ENCODE peak calls at places on chromosomes 5 and 9, in ten cellular contexts. G, F, Z, Y, Q, K, B, H, C and D are unnamed samples.
A peak's percentile ranks its signal among the peaks of the same experiment; 100 is the strongest.

GRCh38 chr9:87428659-87429058 is 69.0 kb upstream of the DAPK1 start:
- DNase-seq in G (no peak), F (no peak), Z (no peak), Y (no peak), Q (no peak), K (no peak), B (no peak), H (no peak), C (no peak), D (peak; percentile 34)

GRCh38 chr5:144141581-144141980 is 28.9 kb downstream of the YIPF5 start:
- DNase-seq in G (no peak), F (no peak), Z (no peak), Y (no peak), Q (no peak), K (no peak), B (no peak), H (no peak), C (no peak), D (no peak)

GRCh38 chr5:72602696-72603685 is 95.8 kb upstream of the ZNF366 start:
- DNase-seq in G (no peak), F (no peak), Z (no peak), Y (no peak), Q (no peak), K (no peak), B (no peak), H (no peak), C (no peak), D (peak; percentile 40)

GRCh38 chr9:133184971-133185370 is 21.3 kb upstream of the GBGT1 start:
- DNase-seq in G (peak; percentile 52), F (no peak), Z (no peak), Y (peak; percentile 65), Q (peak; percentile 82), K (peak; percentile 90), B (peak; percentile 38), H (peak; percentile 23), C (peak; percentile 50), D (peak; percentile 43)

GRCh38 chr5:118195215-118195614 is 793.1 kb downstream of the DTWD2 start:
- DNase-seq in G (no peak), F (no peak), Z (no peak), Y (no peak), Q (no peak), K (no peak), B (no peak), H (no peak), C (no peak), D (no peak)

GRCh38 chr9:19441730-19442129 is 32.9 kb downstream of the ACER2 start:
- DNase-seq in G (peak; percentile 31), F (no peak), Z (no peak), Y (peak; percentile 58), Q (no peak), K (no peak), B (no peak), H (no peak), C (no peak), D (no peak)

GRCh38 chr5:1017056-1017455 is 8.5 kb downstream of the NKD2 start:
- DNase-seq in G (no peak), F (no peak), Z (no peak), Y (no peak), Q (no peak), K (no peak), B (no peak), H (no peak), C (no peak), D (no peak)

GRCh38 chr5:104513621-104514020 is 951.0 kb upstream of the NUDT12 start:
- DNase-seq in G (no peak), F (no peak), Z (no peak), Y (no peak), Q (no peak), K (peak; percentile 15), B (no peak), H (no peak), C (no peak), D (no peak)

GRCh38 chr9:110095776-110096175 is 112.2 kb downstream of the C9orf152 start:
- DNase-seq in G (no peak), F (no peak), Z (no peak), Y (no peak), Q (peak; percentile 33), K (peak; percentile 78), B (no peak), H (no peak), C (no peak), D (no peak)

GRCh38 chr9:28810375-28811075 is 1237.2 kb upstream of the C9orf72 start:
- DNase-seq in G (no peak), F (no peak), Z (no peak), Y (no peak), Q (no peak), K (no peak), B (no peak), H (no peak), C (no peak), D (no peak)

GRCh38 chr9:14096182-14096922 is 217.6 kb downstream of the NFIB start:
- DNase-seq in G (no peak), F (no peak), Z (no peak), Y (no peak), Q (peak; percentile 15), K (peak; percentile 83), B (no peak), H (no peak), C (no peak), D (peak; percentile 30)

GRCh38 chr9:68739631-68740174 is 34.7 kb downstream of the PIP5K1B start:
- DNase-seq in G (no peak), F (no peak), Z (no peak), Y (no peak), Q (no peak), K (peak; percentile 53), B (no peak), H (no peak), C (no peak), D (no peak)

GRCh38 chr5:128197911-128198522 is 114.5 kb downstream of the SLC12A2 start:
- DNase-seq in G (no peak), F (no peak), Z (no peak), Y (peak; percentile 27), Q (no peak), K (no peak), B (no peak), H (peak; percentile 38), C (no peak), D (no peak)

GRCh38 chr5:143427122-143427735 is 23.7 kb upstream of the NR3C1 start:
- DNase-seq in G (no peak), F (no peak), Z (no peak), Y (no peak), Q (no peak), K (no peak), B (no peak), H (no peak), C (no peak), D (no peak)

GRCh38 chr9:88197016-88197415 is 58.7 kb upstream of the SPATA31C2 start:
- DNase-seq in G (no peak), F (no peak), Z (no peak), Y (no peak), Q (peak; percentile 66), K (peak; percentile 83), B (no peak), H (no peak), C (peak; percentile 43), D (no peak)

GRCh38 chr9:88773627-88774244 is 217.5 kb upstream of the S1PR3 start:
- DNase-seq in G (no peak), F (no peak), Z (no peak), Y (no peak), Q (no peak), K (peak; percentile 73), B (no peak), H (no peak), C (no peak), D (no peak)

GRCh38 chr5:4640793-4641192 is 499.3 kb upstream of the ADAMTS16 start:
- DNase-seq in G (no peak), F (no peak), Z (peak; percentile 38), Y (no peak), Q (no peak), K (no peak), B (no peak), H (no peak), C (no peak), D (peak; percentile 72)

GRCh38 chr5:56740868-56741267 is 74.5 kb upstream of the MAP3K1 start:
- DNase-seq in G (no peak), F (no peak), Z (no peak), Y (no peak), Q (no peak), K (no peak), B (no peak), H (no peak), C (no peak), D (no peak)

GRCh38 chr5:178471666-178472065 is 118.5 kb downstream of the COL23A1 start:
- DNase-seq in G (no peak), F (no peak), Z (no peak), Y (no peak), Q (no peak), K (no peak), B (no peak), H (no peak), C (no peak), D (peak; percentile 28)

GRCh38 chr5:150227606-150228273 is 37.9 kb downstream of the SLC6A7 start:
- DNase-seq in G (no peak), F (no peak), Z (no peak), Y (no peak), Q (peak; percentile 70), K (peak; percentile 36), B (no peak), H (no peak), C (no peak), D (no peak)

GRCh38 chr5:119275873-119276214 is 80.0 kb upstream of the TNFAIP8 start:
- DNase-seq in G (peak; percentile 75), F (no peak), Z (no peak), Y (peak; percentile 62), Q (no peak), K (no peak), B (no peak), H (no peak), C (no peak), D (no peak)

GRCh38 chr5:129161830-129162229 is 67.3 kb downstream of the ISOC1 start:
- DNase-seq in G (no peak), F (no peak), Z (no peak), Y (no peak), Q (no peak), K (no peak), B (no peak), H (no peak), C (no peak), D (no peak)

GRCh38 chr5:19608434-19608833 is 379.6 kb downstream of the CDH18 start:
- DNase-seq in G (peak; percentile 37), F (no peak), Z (no peak), Y (no peak), Q (no peak), K (peak; percentile 0), B (no peak), H (no peak), C (no peak), D (no peak)

GRCh38 chr5:52710310-52710971 is 77.3 kb upstream of the ITGA1 start:
- DNase-seq in G (no peak), F (no peak), Z (no peak), Y (no peak), Q (no peak), K (no peak), B (no peak), H (no peak), C (no peak), D (no peak)

GRCh38 chr9:113963017-113963620 is 87.0 kb downstream of the ZNF618 start:
- DNase-seq in G (peak; percentile 13), F (peak; percentile 62), Z (peak; percentile 78), Y (peak; percentile 43), Q (peak; percentile 65), K (peak; percentile 77), B (no peak), H (no peak), C (peak; percentile 19), D (peak; percentile 64)

GRCh38 chr9:36835271-36835996 is 198.6 kb downstream of the PAX5 start:
- DNase-seq in G (no peak), F (no peak), Z (no peak), Y (no peak), Q (no peak), K (no peak), B (no peak), H (no peak), C (no peak), D (no peak)

GRCh38 chr5:129228577-129228976 is 134.0 kb downstream of the ISOC1 start:
- DNase-seq in G (no peak), F (no peak), Z (no peak), Y (no peak), Q (no peak), K (no peak), B (no peak), H (no peak), C (no peak), D (no peak)

GRCh38 chr5:147359551-147359950 is 124.7 kb downstream of the STK32A start:
- DNase-seq in G (no peak), F (no peak), Z (no peak), Y (no peak), Q (no peak), K (no peak), B (no peak), H (no peak), C (no peak), D (no peak)